ENCODE peak calls at places on chromosomes 7 and 10, in ten cellular contexts. Z is iPS-NIHi11; J is GM20000; E is HEK293T; I is cardiac muscle cell; O is NCI-H1105 treated with DMSO at 0.1 percent for 48 hours; R is caudate nucleus; P is activated effector memory CD4-positive, alpha-beta T cell treated with Interleukin-2 at 50 U/mL for 16 hours; H is stimulated activated CD4-positive, alpha-beta T cell treated with anti-CD3 and anti-CD28 coated beads, Interleukin-15, amount 100 ng/mL, for 48 hours; W is fibroblast of lung. N is an unnamed sample.

GRCh38 chr7:130912086-130912909 is 178.3 kb upstream of the KLF14 start:
- DNase-seq in R (no peak), W (peak), O (no peak), Z (no peak), H (no peak), I (peak), P (no peak), J (no peak), E (no peak), N (peak)

GRCh38 chr7:102931757-102932156 is 19.0 kb downstream of the LRRC17 start:
- DNase-seq in P (no peak), I (no peak), H (no peak), W (peak), J (no peak), O (no peak), R (no peak), Z (no peak), E (no peak), N (no peak)

GRCh38 chr7:32494946-32495297 is 367 bp upstream of the AVL9 start:
- DNase-seq in O (no peak), H (no peak), J (no peak), I (no peak), W (no peak), Z (no peak), P (no peak), R (no peak), E (no peak), N (no peak)

GRCh38 chr7:90896458-90896857 is 300.3 kb downstream of the CDK14 start:
- DNase-seq in O (no peak), W (no peak), R (no peak), P (no peak), J (no peak), E (no peak), I (no peak), Z (no peak), H (no peak), N (no peak)

GRCh38 chr7:158247758-158248487 is 339.7 kb downstream of the PTPRN2 start:
- DNase-seq in J (no peak), O (no peak), P (no peak), W (no peak), H (no peak), R (no peak), E (no peak), I (no peak), Z (no peak), N (no peak)

GRCh38 chr10:660980-661890 is 28.2 kb downstream of the DIP2C start:
- DNase-seq in R (no peak), H (no peak), I (no peak), E (no peak), P (no peak), J (no peak), W (no peak), O (no peak), Z (no peak), N (peak)

GRCh38 chr10:92755725-92756124 is 66.0 kb downstream of the HHEX start:
- DNase-seq in P (no peak), O (no peak), H (no peak), J (no peak), I (peak), E (no peak), Z (no peak), W (peak), R (no peak), N (no peak)

GRCh38 chr7:157685430-157686284 is 348.9 kb downstream of the DNAJB6 start:
- DNase-seq in I (no peak), J (no peak), Z (no peak), O (no peak), H (no peak), P (no peak), W (no peak), R (no peak), E (no peak), N (peak)

GRCh38 chr10:75956624-75957023 is 525.2 kb downstream of the LRMDA start:
- DNase-seq in P (no peak), H (no peak), O (no peak), I (no peak), E (peak), J (no peak), R (no peak), W (peak), Z (peak), N (no peak)

GRCh38 chr10:77820349-77820748 is 106.2 kb downstream of the DLG5 start:
- DNase-seq in R (no peak), O (no peak), Z (no peak), E (no peak), I (no peak), H (no peak), W (peak), P (no peak), J (no peak), N (no peak)

GRCh38 chr10:30002438-30003266 is 56.7 kb downstream of the JCAD start:
- DNase-seq in R (peak), J (peak), W (peak), Z (peak), I (peak), H (peak), P (peak), O (peak), E (peak), N (peak)

GRCh38 chr10:86899670-86900276 is 57.6 kb downstream of the MMRN2 start:
- DNase-seq in Z (peak), O (peak), H (no peak), P (no peak), W (peak), E (peak), I (peak), R (peak), J (peak), N (peak)

GRCh38 chr10:73931767-73932624 is 21.1 kb downstream of the PLAU start:
- DNase-seq in W (no peak), J (peak), H (peak), E (no peak), O (no peak), I (no peak), R (no peak), Z (peak), P (peak), N (peak)

GRCh38 chr7:36048141-36048901 is 104.7 kb upstream of the EEPD1 start:
- DNase-seq in Z (no peak), H (no peak), E (no peak), R (no peak), P (no peak), O (no peak), W (peak), I (peak), J (no peak), N (no peak)

GRCh38 chr7:158246960-158247673 is 340.5 kb downstream of the PTPRN2 start:
- DNase-seq in I (no peak), J (no peak), P (no peak), H (no peak), W (no peak), O (no peak), R (no peak), Z (no peak), E (no peak), N (no peak)

GRCh38 chr10:63700209-63700934 is 179.2 kb downstream of the REEP3 start:
- DNase-seq in R (no peak), E (no peak), P (no peak), I (peak), O (peak), J (no peak), H (peak), W (peak), Z (no peak), N (no peak)

GRCh38 chr10:8617792-8618191 is 563.3 kb downstream of the GATA3 start:
- DNase-seq in W (no peak), I (no peak), O (no peak), E (no peak), P (no peak), R (no peak), J (no peak), H (no peak), Z (no peak), N (peak)

GRCh38 chr7:1607686-1608085 is 37.9 kb upstream of the PSMG3 start:
- DNase-seq in I (no peak), J (no peak), H (no peak), R (no peak), O (no peak), Z (peak), P (no peak), E (no peak), W (no peak), N (peak)

GRCh38 chr10:34295142-34295548 is 520.0 kb downstream of the PARD3 start:
- DNase-seq in I (peak), H (no peak), R (no peak), O (no peak), W (peak), E (no peak), P (no peak), J (no peak), Z (no peak), N (no peak)

GRCh38 chr7:770786-771185 is 43.7 kb upstream of the PRKAR1B start:
- DNase-seq in E (no peak), H (no peak), I (no peak), W (peak), Z (no peak), P (no peak), J (no peak), O (no peak), R (no peak), N (no peak)

GRCh38 chr10:100653957-100654834 is 91.2 kb upstream of the PAX2 start:
- DNase-seq in J (no peak), P (no peak), Z (peak), E (peak), H (no peak), R (no peak), W (peak), I (peak), O (peak), N (peak)

GRCh38 chr10:11245510-11245909 is 227.8 kb downstream of the CELF2 start:
- DNase-seq in I (no peak), Z (no peak), J (no peak), R (peak), E (no peak), O (no peak), W (no peak), H (no peak), P (no peak), N (no peak)

GRCh38 chr10:26336979-26337378 is 101.2 kb upstream of the APBB1IP start:
- DNase-seq in Z (no peak), R (no peak), J (no peak), W (no peak), P (no peak), E (no peak), I (no peak), H (no peak), O (no peak), N (no peak)

GRCh38 chr7:149606826-149607225 is 109.2 kb upstream of the ZNF746 start:
- DNase-seq in P (no peak), E (no peak), I (no peak), O (no peak), R (no peak), W (no peak), J (no peak), H (no peak), Z (no peak), N (no peak)

GRCh38 chr7:82740246-82740848 is 296.8 kb upstream of the CACNA2D1 start:
- DNase-seq in Z (peak), H (no peak), I (peak), R (no peak), W (peak), P (no peak), O (peak), E (peak), J (peak), N (peak)

GRCh38 chr10:127278001-127278400 is 81.6 kb upstream of the INSYN2A start:
- DNase-seq in R (no peak), Z (no peak), H (no peak), P (no peak), J (no peak), W (peak), I (peak), E (no peak), O (no peak), N (peak)

GRCh38 chr7:142759433-142759832 is 10.2 kb downstream of the PRSS1 start:
- DNase-seq in I (no peak), H (no peak), O (no peak), E (no peak), J (no peak), R (no peak), Z (no peak), W (no peak), P (no peak), N (peak)

GRCh38 chr10:121288864-121289659 is 309.2 kb downstream of the FGFR2 start:
- DNase-seq in W (no peak), I (no peak), O (no peak), J (no peak), P (no peak), E (no peak), Z (peak), R (no peak), H (no peak), N (no peak)

GRCh38 chr7:26284995-26285632 is 6.5 kb upstream of the SNX10 start:
- DNase-seq in P (no peak), O (no peak), E (peak), Z (no peak), R (no peak), W (no peak), I (no peak), J (no peak), H (no peak), N (no peak)

GRCh38 chr10:132918264-132918616 is 24.1 kb downstream of the CFAP46 start:
- DNase-seq in H (no peak), J (no peak), W (no peak), P (no peak), R (no peak), Z (no peak), O (no peak), I (no peak), E (no peak), N (no peak)

GRCh38 chr10:17001961-17002749 is 127.5 kb downstream of the CUBN start:
- DNase-seq in E (no peak), I (peak), Z (no peak), O (no peak), R (no peak), W (peak), J (peak), P (no peak), H (no peak), N (no peak)

GRCh38 chr10:55183993-55184392 is 383.0 kb upstream of the PCDH15 start:
- DNase-seq in I (peak), P (no peak), J (no peak), O (no peak), R (no peak), Z (no peak), E (no peak), W (no peak), H (no peak), N (peak)

GRCh38 chr10:32155075-32155516 is 98.9 kb upstream of the KIF5B start:
- DNase-seq in Z (no peak), W (no peak), R (no peak), J (no peak), I (peak), P (no peak), O (no peak), H (no peak), E (no peak), N (no peak)

GRCh38 chr10:64534616-64535015 is 1013.4 kb downstream of the REEP3 start:
- DNase-seq in P (no peak), E (no peak), R (no peak), O (no peak), W (no peak), I (no peak), H (no peak), J (no peak), Z (no peak), N (no peak)